ENCODE peak calls at places on chromosome 17, in ten cellular contexts. G is HEK293T; R is M059J; X is cardiac muscle cell; W is activated CD8-positive, alpha-beta T cell treated with anti-CD3 and anti-CD28 coated beads for 36 hours; I is HFFc6; Q is activated CD4-positive, alpha-beta T cell treated with anti-CD3 and anti-CD28 coated beads for 24 hours; P is CD4-positive, alpha-beta T cell; T is psoas muscle; Y is PC-3. J is an unnamed sample.

GRCh38 chr17:73179387-73179786 is 13.5 kb upstream of the COG1 start:
- DNase-seq in G (no peak), R (no peak), X (no peak), W (no peak), I (no peak), Q (no peak), P (no peak), T (no peak), Y (no peak), J (no peak)

GRCh38 chr17:68961204-68961893 is 6.2 kb upstream of the ABCA8 start:
- DNase-seq in G (no peak), R (no peak), X (no peak), W (no peak), I (no peak), Q (no peak), P (no peak), T (peak; percentile 68), Y (no peak), J (no peak)

GRCh38 chr17:29677139-29677834 is 54.6 kb upstream of the CORO6 start:
- DNase-seq in G (no peak), R (no peak), X (peak; percentile 88), W (no peak), I (no peak), Q (no peak), P (no peak), T (peak; percentile 87), Y (no peak), J (no peak)

GRCh38 chr17:42179911-42180410 is 981 bp downstream of the KCNH4 start:
- DNase-seq in G (peak; percentile 43), R (peak; percentile 36), X (peak; percentile 57), W (peak; percentile 51), I (no peak), Q (no peak), P (no peak), T (peak; percentile 72), Y (no peak), J (no peak)

GRCh38 chr17:30113213-30113612 is 3.4 kb upstream of the NSRP1 start:
- DNase-seq in G (no peak), R (peak; percentile 89), X (no peak), W (peak; percentile 53), I (peak; percentile 64), Q (no peak), P (no peak), T (no peak), Y (peak; percentile 96), J (no peak)

GRCh38 chr17:77324227-77324626 is 183.5 kb downstream of the SEC14L1 start:
- DNase-seq in G (no peak), R (no peak), X (no peak), W (no peak), I (no peak), Q (no peak), P (no peak), T (no peak), Y (no peak), J (no peak)

GRCh38 chr17:72477529-72477928 is 356.7 kb downstream of the SOX9 start:
- DNase-seq in G (no peak), R (no peak), X (no peak), W (no peak), I (no peak), Q (no peak), P (no peak), T (no peak), Y (peak; percentile 61), J (no peak)

GRCh38 chr17:50111687-50112655 is 16.8 kb downstream of the PDK2 start:
- DNase-seq in G (no peak), R (no peak), X (no peak), W (no peak), I (no peak), Q (no peak), P (no peak), T (peak; percentile 88), Y (no peak), J (no peak)

GRCh38 chr17:34542700-34543336 is 36.6 kb upstream of the TMEM132E start:
- DNase-seq in G (peak; percentile 22), R (peak; percentile 3), X (peak; percentile 22), W (peak; percentile 73), I (no peak), Q (peak; percentile 36), P (peak; percentile 30), T (no peak), Y (peak; percentile 48), J (peak; percentile 53)

GRCh38 chr17:33113281-33114010 is 121.8 kb downstream of the SPACA3 start:
- DNase-seq in G (no peak), R (peak; percentile 7), X (peak; percentile 10), W (no peak), I (no peak), Q (no peak), P (no peak), T (no peak), Y (peak; percentile 52), J (no peak)

GRCh38 chr17:34384271-34384670 is 21.2 kb upstream of the CCL1 start:
- DNase-seq in G (no peak), R (no peak), X (no peak), W (no peak), I (no peak), Q (no peak), P (no peak), T (no peak), Y (no peak), J (no peak)

GRCh38 chr17:62807812-62808575 is at the start of gene MARCHF10:
- DNase-seq in G (no peak), R (peak; percentile 28), X (no peak), W (peak; percentile 64), I (no peak), Q (peak; percentile 36), P (no peak), T (no peak), Y (peak; percentile 53), J (peak; percentile 56)

GRCh38 chr17:47776330-47777197 is 43.5 kb downstream of the TBX21 start:
- DNase-seq in G (peak; percentile 69), R (peak; percentile 50), X (peak; percentile 63), W (peak; percentile 47), I (peak; percentile 36), Q (no peak), P (no peak), T (no peak), Y (peak; percentile 75), J (peak; percentile 23)

GRCh38 chr17:78737332-78737731 is 44.7 kb downstream of the CYTH1 start:
- DNase-seq in G (no peak), R (peak; percentile 72), X (peak; percentile 52), W (no peak), I (peak; percentile 75), Q (no peak), P (no peak), T (no peak), Y (peak; percentile 66), J (no peak)

GRCh38 chr17:2337811-2338657 is 733 bp downstream of the SGSM2 start:
- DNase-seq in G (peak; percentile 66), R (peak; percentile 55), X (peak; percentile 62), W (peak; percentile 60), I (peak; percentile 14), Q (peak; percentile 41), P (peak; percentile 21), T (peak; percentile 79), Y (peak; percentile 53), J (peak; percentile 14)

GRCh38 chr17:752620-753219 is 656 bp upstream of the GEMIN4 start:
- DNase-seq in G (peak; percentile 53), R (peak; percentile 18), X (peak; percentile 87), W (peak; percentile 53), I (no peak), Q (no peak), P (no peak), T (peak; percentile 87), Y (no peak), J (peak; percentile 37)

GRCh38 chr17:17400070-17400469 is 76.7 kb upstream of the MED9 start:
- DNase-seq in G (no peak), R (no peak), X (no peak), W (no peak), I (no peak), Q (no peak), P (no peak), T (no peak), Y (no peak), J (no peak)

GRCh38 chr17:8384801-8385335 is 1.9 kb upstream of the RPL26 start:
- DNase-seq in G (no peak), R (peak; percentile 94), X (peak; percentile 86), W (no peak), I (peak; percentile 93), Q (no peak), P (no peak), T (no peak), Y (peak; percentile 73), J (no peak)

GRCh38 chr17:9456265-9456664 is 119.4 kb downstream of the STX8 start:
- DNase-seq in G (no peak), R (no peak), X (no peak), W (no peak), I (no peak), Q (no peak), P (no peak), T (no peak), Y (no peak), J (no peak)

GRCh38 chr17:75191584-75191983 is 8.8 kb upstream of the SUMO2 start:
- DNase-seq in G (no peak), R (no peak), X (peak; percentile 50), W (no peak), I (peak; percentile 8), Q (no peak), P (no peak), T (no peak), Y (no peak), J (no peak)

GRCh38 chr17:1783271-1783670 is 21.4 kb downstream of the SERPINF1 start:
- DNase-seq in G (no peak), R (no peak), X (peak; percentile 43), W (no peak), I (no peak), Q (no peak), P (no peak), T (peak; percentile 86), Y (no peak), J (no peak)

J was measured in activated T-cell treated with anti-CD3 and anti-CD28 coated beads for 4 hours.